ENCODE peak calls at places on chromosome 22, in nine cellular contexts. T is AG08396; C is HFF-Myc; S is adrenal gland; Y is occipital lobe; Z is heart left ventricle; V is GM23248; I is sigmoid colon; U is CD4-positive, alpha-beta T cell. M is an unnamed sample.

GRCh38 chr22:42052765-42053164 is 17.8 kb downstream of the NAGA start:
- DNase-seq in U (no peak), Z (no peak), C (no peak), S (no peak), V (no peak), T (no peak), I (no peak), Y (no peak), M (no peak)

GRCh38 chr22:18048441-18048898 is 24.1 kb upstream of the MICAL3 start:
- DNase-seq in V (peak; percentile 67), C (no peak), T (peak; percentile 66), U (no peak), Y (no peak), S (no peak), Z (no peak), I (peak; percentile 77), M (peak; percentile 25)

GRCh38 chr22:47388778-47389177 is 626.3 kb downstream of the TBC1D22A start:
- DNase-seq in Z (no peak), Y (no peak), V (no peak), C (no peak), U (no peak), S (no peak), T (no peak), I (peak; percentile 48), M (no peak)

GRCh38 chr22:37111156-37111717 is 1.7 kb upstream of the TMPRSS6 start:
- DNase-seq in Z (no peak), Y (no peak), U (no peak), S (no peak), V (no peak), C (no peak), T (no peak), I (no peak), M (no peak)

GRCh38 chr22:17117400-17117799 is 3.8 kb downstream of the TMEM121B start:
- DNase-seq in T (no peak), I (no peak), V (no peak), S (no peak), U (no peak), Z (no peak), C (no peak), Y (no peak), M (no peak)

GRCh38 chr22:45170001-45170466 is 6.3 kb downstream of the NUP50 start:
- DNase-seq in T (no peak), V (no peak), U (no peak), Y (no peak), C (no peak), Z (no peak), I (no peak), S (peak; percentile 86), M (no peak)

GRCh38 chr22:49236541-49237075 is 591.1 kb downstream of the BRD1 start:
- DNase-seq in I (no peak), U (no peak), C (no peak), V (no peak), T (no peak), Z (no peak), Y (no peak), S (no peak), M (no peak)

GRCh38 chr22:23225724-23226496 is 45.6 kb downstream of the BCR start:
- DNase-seq in Y (no peak), S (no peak), C (no peak), Z (peak; percentile 53), I (no peak), V (peak; percentile 89), U (no peak), T (peak; percentile 55), M (peak; percentile 80)

GRCh38 chr22:44396021-44396726 is 83.4 kb upstream of the SHISAL1 start:
- DNase-seq in S (no peak), Y (no peak), V (no peak), U (no peak), T (no peak), Z (no peak), C (no peak), I (no peak), M (no peak)

GRCh38 chr22:35352214-35353111 is 28.4 kb upstream of the HMOX1 start:
- DNase-seq in Y (no peak), C (no peak), U (no peak), T (peak; percentile 46), S (peak; percentile 82), V (peak; percentile 45), Z (peak; percentile 84), I (peak; percentile 88), M (peak; percentile 25)

GRCh38 chr22:49961601-49962011 is 1.0 kb downstream of the PIM3 start:
- DNase-seq in V (no peak), T (no peak), I (no peak), Y (no peak), C (no peak), Z (peak; percentile 39), S (no peak), U (no peak), M (no peak)

GRCh38 chr22:41021039-41021654 is 70.0 kb downstream of the RBX1 start:
- DNase-seq in T (no peak), C (no peak), Z (no peak), Y (no peak), U (no peak), I (peak; percentile 65), S (peak; percentile 13), V (peak; percentile 32), M (no peak)

GRCh38 chr22:45977551-45978274 is 751 bp upstream of the WNT7B start:
- DNase-seq in V (peak; percentile 53), T (no peak), C (no peak), S (no peak), U (no peak), Z (no peak), Y (no peak), I (no peak), M (no peak)

GRCh38 chr22:39240841-39241631 is 3.7 kb downstream of the PDGFB start:
- DNase-seq in V (peak; percentile 58), S (peak; percentile 49), C (no peak), Z (peak; percentile 74), I (peak; percentile 86), T (no peak), U (peak; percentile 38), Y (no peak), M (no peak)

GRCh38 chr22:35593071-35593884 is 23.9 kb downstream of the MB start:
- DNase-seq in Z (no peak), T (no peak), U (no peak), S (no peak), Y (no peak), I (no peak), C (no peak), V (no peak), M (no peak)

GRCh38 chr22:43883012-43883661 is 8.7 kb downstream of the PNPLA5 start:
- DNase-seq in T (peak; percentile 76), I (peak; percentile 54), Y (no peak), C (peak; percentile 51), U (peak; percentile 13), V (peak; percentile 81), Z (no peak), S (peak; percentile 42), M (peak; percentile 87)

GRCh38 chr22:32926600-32926999 is 125.1 kb downstream of the TIMP3 start:
- DNase-seq in T (peak; percentile 39), U (no peak), S (peak; percentile 41), C (peak; percentile 33), Z (no peak), Y (no peak), I (no peak), V (peak; percentile 64), M (peak; percentile 43)

GRCh38 chr22:24485608-24486007 is 9.5 kb upstream of the UPB1 start:
- DNase-seq in T (no peak), Y (no peak), C (no peak), S (no peak), I (no peak), Z (no peak), U (no peak), V (no peak), M (no peak)

GRCh38 chr22:50260434-50260800 is 1.1 kb downstream of the MAPK12 start:
- DNase-seq in U (no peak), C (no peak), S (no peak), Y (no peak), I (no peak), V (peak; percentile 70), Z (no peak), T (no peak), M (peak; percentile 15)

GRCh38 chr22:40681451-40681850 is 2.2 kb downstream of the MCHR1 start:
- DNase-seq in V (no peak), T (no peak), Y (no peak), S (no peak), Z (no peak), C (no peak), U (no peak), I (no peak), M (no peak)

GRCh38 chr22:26550498-26551033 is 38.3 kb upstream of the TFIP11 start:
- DNase-seq in T (peak; percentile 91), U (no peak), S (peak; percentile 89), C (peak; percentile 59), Z (peak; percentile 86), V (peak; percentile 85), Y (no peak), I (no peak), M (peak; percentile 92)

GRCh38 chr22:20899827-20900423 is 17.3 kb upstream of the CRKL start:
- DNase-seq in C (no peak), V (no peak), I (no peak), S (no peak), Y (no peak), U (no peak), T (no peak), Z (no peak), M (no peak)

GRCh38 chr22:19174106-19175025 is 4.2 kb downstream of the SLC25A1 start:
- DNase-seq in C (peak; percentile 67), Z (peak; percentile 47), T (peak; percentile 66), S (peak; percentile 72), V (peak; percentile 87), U (no peak), Y (no peak), I (peak; percentile 73), M (peak; percentile 92)